ENCODE peak calls at places on chromosomes 1 and 21, in five cellular contexts. A is mesendoderm, H is H9, M is IMR-90, I is neuronal stem cell. P is an unnamed sample.

GRCh38 chr1:55172272-55172671 is 42.9 kb downstream of the USP24 start:
- DNase-seq in A (no peak), H (no peak), M (no peak), I (no peak), P (no peak)

GRCh38 chr1:91925644-91926330 is 23.4 kb upstream of the BRDT start:
- DNase-seq in A (no peak), H (no peak), M (no peak), I (no peak), P (no peak)

GRCh38 chr1:198754670-198755069 is 115.8 kb downstream of the PTPRC start:
- DNase-seq in A (peak), H (no peak), M (no peak), I (no peak), P (no peak)

GRCh38 chr1:98327151-98327918 is 334.2 kb upstream of the SNX7 start:
- DNase-seq in A (peak), H (no peak), M (peak), I (no peak), P (peak)

GRCh38 chr1:197917813-197918646 is 858 bp downstream of the LHX9 start:
- DNase-seq in A (no peak), H (no peak), M (no peak), I (peak), P (peak)

GRCh38 chr1:40257688-40258444 is at the start of gene ZMPSTE24:
- DNase-seq in A (peak), H (peak), M (peak), I (peak), P (peak)

GRCh38 chr1:69835924-69836323 is 268.2 kb downstream of the LRRC7 start:
- DNase-seq in A (no peak), H (no peak), M (no peak), I (no peak), P (no peak)

GRCh38 chr1:113854234-113854633 is 17.3 kb downstream of the PTPN22 start:
- DNase-seq in A (no peak), H (no peak), M (no peak), I (no peak), P (no peak)

GRCh38 chr1:59081181-59081580 is 215.7 kb upstream of the FGGY start:
- DNase-seq in A (no peak), H (no peak), M (no peak), I (no peak), P (no peak)

GRCh38 chr1:220189750-220190347 is 82.4 kb downstream of the RAB3GAP2 start:
- DNase-seq in A (no peak), H (no peak), M (peak), I (no peak), P (peak)

GRCh38 chr1:49351744-49352143 is 575.1 kb upstream of the BEND5 start:
- DNase-seq in A (no peak), H (no peak), M (no peak), I (no peak), P (no peak)

GRCh38 chr21:37000381-37000780 is 6.1 kb upstream of the RIPPLY3 start:
- DNase-seq in A (no peak), H (no peak), M (no peak), I (no peak), P (no peak)

DNA sequence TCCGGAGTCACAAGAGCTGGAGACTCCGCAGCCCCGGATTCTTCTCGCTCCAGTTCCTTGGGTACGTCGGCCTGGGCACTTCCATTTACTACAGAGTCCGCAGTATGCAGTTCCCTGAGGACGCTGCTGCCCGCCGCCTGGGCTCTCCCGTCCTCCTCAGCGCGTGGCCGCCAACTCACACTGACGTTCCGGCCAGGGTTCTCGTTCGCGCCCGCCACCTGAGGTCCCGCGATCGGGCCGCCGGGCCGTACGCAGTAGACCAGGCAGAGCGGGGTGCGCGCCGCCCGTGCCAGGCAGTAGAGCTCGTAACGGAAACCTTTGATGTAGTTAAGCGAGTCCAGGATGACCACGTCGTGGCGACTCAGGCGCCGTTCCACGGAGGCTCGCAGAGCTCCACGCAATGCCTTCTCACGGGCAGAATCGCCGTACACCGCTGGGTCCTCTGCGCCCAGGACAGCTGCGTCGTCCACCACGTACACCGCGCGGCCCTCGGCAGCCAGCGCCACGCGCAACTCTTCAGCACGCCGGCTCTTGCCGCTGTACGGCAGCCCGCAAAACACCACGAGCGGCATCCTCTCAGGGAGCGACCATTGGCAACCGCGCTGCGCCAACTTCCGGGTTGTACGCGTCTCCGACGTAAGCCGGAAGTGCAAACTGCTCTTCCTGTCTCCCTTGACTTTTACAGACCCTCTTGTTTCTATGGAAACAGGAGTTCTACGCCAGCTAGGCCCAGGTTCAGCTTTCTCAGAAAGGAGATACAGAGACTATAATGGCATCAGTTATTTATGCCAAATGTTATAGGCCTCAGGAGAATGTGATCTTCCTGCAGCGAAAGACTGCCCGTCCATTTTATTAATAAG is at the start of gene KTI12:
- DNase-seq in A (peak), H (peak), M (peak), I (peak), P (peak)
- H4K8ac ChIP-seq in A (no peak), H (no peak), M (peak), I (no peak), P (peak)

DNA sequence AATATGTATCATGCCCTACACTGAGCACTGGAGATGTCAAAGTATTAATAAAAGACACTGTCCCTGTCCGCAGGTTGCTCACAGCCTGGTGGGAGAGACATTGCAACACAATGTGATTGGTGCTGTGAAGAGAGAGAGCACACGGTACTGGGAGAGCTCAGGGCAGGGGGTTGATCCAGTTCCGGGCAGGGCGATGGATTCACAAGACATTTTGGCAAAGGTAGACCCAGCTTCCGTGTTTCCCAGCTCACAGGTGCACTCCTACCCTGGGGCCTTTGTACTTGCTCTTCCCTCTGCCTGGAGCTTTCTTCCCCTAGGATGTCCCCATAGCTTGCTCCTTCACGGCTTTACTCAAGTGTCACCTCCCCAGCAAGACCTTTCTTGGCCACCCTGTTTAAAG is 1.4 kb downstream of the PLA2G5 start:
- DNase-seq in A (no peak), H (no peak), M (no peak), I (no peak), P (no peak)
- H3K9ac ChIP-seq in A (no peak), H (no peak), M (no peak), I (no peak), P (peak)

DNA sequence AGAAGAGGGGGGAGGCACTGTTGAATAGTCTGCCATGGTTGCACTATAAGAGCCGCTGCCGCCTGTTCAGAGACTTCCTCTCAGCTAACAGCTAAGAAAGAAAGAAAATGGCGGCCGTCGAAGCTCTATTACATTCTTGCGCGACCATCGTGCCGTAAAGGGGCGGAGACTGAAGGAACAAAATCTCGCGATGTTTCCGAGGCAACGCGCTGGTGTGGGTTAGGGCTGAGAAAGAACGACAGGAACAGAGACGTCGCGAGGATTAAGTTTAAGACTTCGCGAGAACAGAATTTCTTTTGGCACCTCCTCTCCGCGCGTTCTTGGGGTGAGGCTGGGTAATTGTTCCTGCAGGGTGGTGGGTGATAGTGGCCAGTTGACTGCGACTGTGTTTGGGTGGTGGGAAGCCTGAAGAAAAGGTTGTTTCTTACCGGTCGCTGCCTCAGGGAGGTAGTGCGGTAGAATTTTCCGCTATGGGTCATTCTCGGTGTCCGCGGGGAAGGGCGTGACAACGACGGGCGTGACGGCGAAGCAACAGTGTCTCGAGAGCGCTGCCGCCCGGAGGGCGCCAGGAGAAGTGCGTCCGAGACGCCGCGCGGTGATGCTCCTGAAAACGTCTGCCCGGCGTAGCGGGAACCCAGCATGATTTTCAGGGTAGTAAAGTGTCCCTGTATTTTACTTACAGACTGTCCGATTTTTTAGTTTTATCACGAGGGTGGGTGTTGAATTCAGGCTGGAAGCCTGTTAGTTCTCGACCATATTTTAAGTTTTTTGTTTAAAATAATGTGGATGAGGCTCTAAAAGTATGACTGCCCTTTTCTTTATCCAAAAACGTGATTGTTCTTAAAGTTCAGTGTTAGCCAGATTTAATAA is at the start of gene FUBP1:
- DNase-seq in A (peak), H (peak), M (peak), I (peak), P (peak)
- H3K4ac ChIP-seq in A (peak), H (peak), M (peak), I (no peak), P (peak)

GRCh38 chr1:6511461-6512244 is 20.2 kb upstream of the PLEKHG5 start:
- DNase-seq in A (no peak), H (no peak), M (no peak), I (no peak), P (no peak)

GRCh38 chr1:6512908-6513280 is 21.4 kb upstream of the PLEKHG5 start:
- DNase-seq in A (no peak), H (no peak), M (no peak), I (no peak), P (no peak)

GRCh38 chr1:6511056-6511455 is 19.6 kb upstream of the PLEKHG5 start:
- DNase-seq in A (no peak), H (no peak), M (no peak), I (no peak), P (no peak)

GRCh38 chr1:6512245-6512907 is 20.9 kb upstream of the PLEKHG5 start:
- DNase-seq in A (no peak), H (no peak), M (no peak), I (no peak), P (no peak)

DNA sequence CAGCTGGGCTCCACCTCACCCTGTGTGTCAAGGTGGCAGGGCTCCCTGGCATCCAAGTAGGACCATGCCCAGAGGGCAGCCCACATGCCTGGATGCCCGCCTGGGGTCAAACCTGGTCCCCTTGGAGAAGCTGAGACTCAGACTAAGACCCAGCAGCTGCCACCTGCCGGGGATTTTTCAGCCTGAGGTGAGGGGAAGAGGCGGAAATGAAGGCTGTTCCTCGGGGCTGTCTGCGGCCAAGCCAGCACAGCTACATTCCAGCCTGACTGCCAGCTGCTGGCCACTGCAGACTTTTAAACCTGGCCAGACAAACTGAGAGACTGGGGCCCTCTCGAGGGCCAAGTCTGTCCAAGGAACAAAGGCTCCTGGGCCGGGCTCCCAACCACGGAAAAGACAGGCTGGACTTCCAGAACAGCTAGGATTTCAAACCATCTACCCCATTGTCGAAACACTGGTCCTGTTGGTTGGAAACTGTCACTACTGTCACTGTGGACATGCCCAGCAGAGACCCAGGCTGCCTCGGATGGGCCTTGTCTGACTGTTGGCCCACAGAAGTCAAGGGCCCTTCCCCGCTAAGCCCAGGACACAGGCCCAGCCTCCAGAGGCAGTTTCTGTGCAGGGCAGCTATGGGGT is 21.9 kb upstream of the PLEKHG5 start:
- DNase-seq in A (no peak), H (no peak), M (no peak), I (no peak), P (no peak)
- H4K8ac ChIP-seq in A (no peak), H (no peak), M (no peak), I (no peak), P (no peak)

GRCh38 chr1:202810615-202811295 is at the start of gene PCAT6:
- DNase-seq in A (peak), H (peak), M (peak), I (peak), P (peak)

GRCh38 chr1:202811296-202812175 is 782 bp downstream of the PCAT6 start:
- DNase-seq in A (peak), H (peak), M (peak), I (no peak), P (peak)

GRCh38 chr1:202807926-202808757 is at the start of gene KDM5B:
- DNase-seq in A (peak), H (peak), M (peak), I (peak), P (peak)

GRCh38 chr1:202810193-202810614 is 550 bp upstream of the PCAT6 start:
- DNase-seq in A (no peak), H (no peak), M (no peak), I (no peak), P (no peak)

GRCh38 chr1:202809597-202810159 is 1.1 kb upstream of the PCAT6 start:
- DNase-seq in A (peak), H (no peak), M (no peak), I (no peak), P (no peak)
- H3K9ac ChIP-seq in A (peak), H (no peak), M (no peak), I (no peak), P (peak)

GRCh38 chr1:9351654-9352271 is 59.1 kb downstream of the SPSB1 start:
- DNase-seq in A (no peak), H (no peak), M (no peak), I (no peak), P (no peak)
- H3K4ac ChIP-seq in A (no peak), H (no peak), M (no peak), I (no peak), P (no peak)

DNA sequence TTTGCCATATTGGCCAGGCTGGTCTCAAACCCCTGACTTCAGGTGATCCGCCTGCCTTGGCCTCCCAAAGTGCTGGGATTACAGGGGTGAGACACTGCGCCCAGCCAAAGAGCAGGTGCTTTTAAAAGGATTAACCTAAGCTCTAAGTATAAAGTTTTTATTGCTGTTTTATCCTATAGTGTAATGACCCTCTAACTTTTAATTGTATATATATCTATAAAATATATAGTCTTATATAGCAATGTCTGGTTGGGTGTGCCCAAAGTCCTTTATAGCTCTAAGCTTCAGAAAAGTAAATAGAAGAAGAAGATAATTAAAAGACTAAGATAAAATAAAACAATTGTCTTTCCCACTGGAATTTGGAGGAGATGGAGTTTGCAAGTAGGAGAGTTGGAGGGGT is 73.8 kb upstream of the ATP5PO start:
- DNase-seq in A (no peak), H (no peak), M (no peak), I (no peak), P (no peak)
- H4K8ac ChIP-seq in A (no peak), H (no peak), M (no peak), I (no peak), P (no peak)